ENCODE peak calls at places on chromosomes 6 and 20, in six cellular contexts. X is ovary; Y is fibroblast of mammary gland; B is endothelial cell; N is CD8-positive, alpha-beta T cell; H is nephron progenitor cell. C is an unnamed sample.

GRCh38 chr6:33590531-33591198 is 10.6 kb upstream of the BAK1 start:
- DNase-seq in X (peak), Y (peak), B (no peak), N (no peak), H (no peak), C (no peak)

GRCh38 chr6:162538643-162539064 is 188.9 kb downstream of the PRKN start:
- DNase-seq in X (no peak), Y (no peak), B (no peak), N (no peak), H (no peak), C (no peak)

GRCh38 chr6:11788043-11788442 is 9.4 kb upstream of the ADTRP start:
- DNase-seq in X (no peak), Y (no peak), B (no peak), N (no peak), H (no peak), C (no peak)

GRCh38 chr6:112800439-112800838 is 453.3 kb downstream of the RFPL4B start:
- DNase-seq in X (no peak), Y (no peak), B (no peak), N (no peak), H (no peak), C (no peak)

GRCh38 chr6:7254980-7255825 is 57.8 kb downstream of the SSR1 start:
- DNase-seq in X (no peak), Y (no peak), B (no peak), N (no peak), H (no peak), C (no peak)

GRCh38 chr20:25233016-25233772 is 14.7 kb upstream of the PYGB start:
- DNase-seq in X (peak), Y (peak), B (no peak), N (no peak), H (no peak), C (no peak)

GRCh38 chr6:106622412-106622811 is 6.9 kb downstream of the RTN4IP1 start:
- DNase-seq in X (no peak), Y (no peak), B (no peak), N (no peak), H (no peak), C (no peak)

GRCh38 chr6:18004256-18004985 is 17.0 kb upstream of the KIF13A start:
- DNase-seq in X (no peak), Y (peak), B (no peak), N (no peak), H (no peak), C (no peak)

GRCh38 chr6:119395192-119395591 is 45.6 kb upstream of the MAN1A1 start:
- DNase-seq in X (no peak), Y (no peak), B (no peak), N (no peak), H (no peak), C (no peak)

GRCh38 chr6:145891565-145891964 is 72.6 kb downstream of the SHPRH start:
- DNase-seq in X (no peak), Y (peak), B (no peak), N (no peak), H (no peak), C (no peak)

GRCh38 chr6:4693566-4693965 is 82.6 kb upstream of the CDYL start:
- DNase-seq in X (no peak), Y (no peak), B (no peak), N (no peak), H (no peak), C (no peak)
- TF ChIP-seq CTCF in X (no peak), Y (no peak), B (no peak), N (no peak), H (no peak), C (no peak)

GRCh38 chr6:36914227-36914794 is 28.6 kb downstream of the C6orf89 start:
- DNase-seq in X (no peak), Y (peak), B (peak), N (no peak), H (peak), C (no peak)
- TF ChIP-seq CTCF in X (no peak), Y (peak), B (peak), N (no peak), H (no peak), C (no peak)

GRCh38 chr6:42569102-42570028 is 5.5 kb downstream of the UBR2 start:
- DNase-seq in X (no peak), Y (peak), B (no peak), N (no peak), H (no peak), C (no peak)
- TF ChIP-seq CTCF in X (no peak), Y (no peak), B (no peak), N (no peak), H (no peak), C (no peak)

DNA sequence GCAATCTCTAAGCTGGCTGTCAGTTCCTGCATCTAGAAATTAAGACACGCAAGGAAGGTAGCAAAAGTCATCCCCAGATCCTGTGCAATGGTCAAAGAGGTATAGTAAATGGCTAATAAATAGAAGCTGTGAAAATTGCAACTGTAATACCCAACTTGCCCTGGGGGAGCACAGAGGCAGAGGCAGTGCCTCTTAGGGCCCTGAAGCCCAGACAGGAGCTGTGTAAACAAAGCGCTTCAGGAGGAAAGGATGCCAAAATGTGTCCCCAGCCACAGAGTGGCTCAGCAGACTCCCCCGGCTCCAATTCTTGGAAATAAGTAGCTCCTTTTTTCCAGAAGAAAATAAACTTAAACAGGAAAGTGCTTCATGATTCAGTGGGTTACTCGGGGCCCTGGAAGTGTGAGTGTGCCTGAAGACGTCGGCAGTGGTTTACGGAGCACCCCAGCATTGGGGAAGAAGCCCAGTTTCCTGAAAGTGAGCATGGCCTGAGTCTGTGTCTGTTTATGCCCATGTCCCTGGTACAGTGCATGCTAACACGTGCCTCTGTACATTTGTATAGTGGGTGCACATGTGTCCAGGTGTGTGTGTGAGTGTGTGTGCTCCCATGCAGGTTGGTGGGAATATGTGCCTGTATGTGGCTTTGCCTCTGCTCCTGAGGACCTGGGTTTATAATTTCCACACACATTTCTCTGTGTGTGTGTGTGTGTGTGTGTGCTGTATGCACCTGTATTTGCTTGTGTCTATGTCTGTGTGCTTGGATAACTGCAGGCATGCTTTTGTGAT is 246.7 kb downstream of the MAFB start:
- DNase-seq in X (no peak), Y (peak), B (no peak), N (no peak), H (no peak), C (no peak)
- TF ChIP-seq CTCF in X (no peak), Y (peak), B (peak), N (no peak), H (peak), C (no peak)

DNA sequence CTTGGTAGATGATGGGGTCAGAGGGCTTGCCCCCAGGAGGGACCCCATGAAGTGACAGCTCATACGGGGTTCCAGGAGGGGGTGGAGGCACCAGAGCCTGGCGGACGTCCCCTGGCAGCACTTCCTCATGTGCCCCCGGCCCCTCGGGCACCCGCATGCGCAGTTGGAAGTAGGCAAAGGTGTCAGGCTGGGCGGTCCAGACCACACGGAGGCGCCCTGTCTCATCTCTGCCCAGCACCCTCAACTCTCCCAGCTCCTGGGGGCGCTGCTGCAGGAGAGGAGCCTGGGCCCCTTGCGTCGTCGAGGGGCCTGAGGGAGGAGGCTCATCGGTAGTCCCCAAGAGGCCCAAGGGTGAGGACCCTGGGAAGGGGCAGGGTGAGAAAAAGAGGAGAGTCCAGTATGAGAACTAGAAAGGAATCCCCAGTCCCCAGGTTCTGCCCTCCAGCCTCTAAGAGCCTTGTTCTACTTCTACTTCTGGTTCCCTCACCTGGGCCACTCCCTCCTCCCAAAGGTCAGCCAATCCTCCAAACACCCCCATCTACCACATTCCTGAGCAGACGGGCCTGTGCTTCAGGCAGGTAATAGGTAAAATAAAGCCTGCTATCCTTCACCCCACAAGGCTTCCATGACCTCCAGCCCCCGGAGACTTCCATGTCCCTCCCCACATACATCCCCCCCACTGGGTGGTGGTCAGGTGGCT is 23.2 kb downstream of the TNXB start:
- DNase-seq in X (no peak), Y (no peak), B (no peak), N (no peak), H (no peak), C (peak)
- TF ChIP-seq CTCF in X (no peak), Y (no peak), B (no peak), N (no peak), H (no peak), C (no peak)

DNA sequence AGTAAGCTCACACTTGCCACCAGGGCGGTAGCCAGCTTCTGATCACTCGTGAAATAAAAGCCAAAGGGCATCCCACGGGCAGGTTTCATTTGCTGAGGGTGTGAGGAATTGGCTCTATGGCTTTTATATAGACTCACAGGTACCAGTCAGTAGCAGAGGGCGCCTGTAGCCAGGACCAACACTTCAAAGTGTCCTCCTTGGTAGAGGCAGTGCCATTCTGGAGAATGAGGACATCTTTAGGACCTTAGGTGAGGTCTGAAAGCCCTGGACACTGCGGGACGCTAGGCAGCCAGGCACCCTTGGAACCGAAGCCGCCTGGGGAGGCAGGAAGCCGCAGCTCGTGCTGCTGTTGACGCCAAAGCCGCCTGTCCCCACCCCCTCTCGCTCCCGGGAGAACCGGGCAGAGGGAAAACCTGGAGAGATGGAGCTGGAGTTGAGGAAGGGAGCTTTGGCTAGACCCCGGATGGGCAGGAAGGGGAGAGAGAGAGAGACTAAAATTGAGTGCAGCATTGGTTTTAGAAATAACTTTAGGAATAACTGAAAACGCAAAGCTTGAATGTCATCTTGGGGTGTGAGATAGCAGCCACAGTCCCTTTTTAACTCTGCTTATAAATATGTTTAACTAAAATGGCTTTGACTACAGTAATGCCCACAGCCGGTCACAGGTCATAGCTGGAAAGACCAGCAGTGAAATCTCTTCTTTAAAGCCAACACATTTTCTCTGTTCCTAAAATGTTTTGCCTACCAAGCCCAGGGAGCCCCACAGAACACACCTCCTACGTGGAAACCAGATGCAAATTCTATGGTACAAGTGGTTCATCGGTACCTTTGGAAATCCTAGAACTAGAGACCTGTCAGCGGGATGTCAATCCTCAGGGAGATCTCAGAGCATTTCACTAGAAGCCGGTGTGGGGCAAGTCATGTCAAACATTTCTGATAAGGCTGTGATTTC is 128.5 kb upstream of the CDYL start:
- DNase-seq in X (peak), Y (peak), B (peak), N (no peak), H (peak), C (no peak)
- TF ChIP-seq CTCF in X (no peak), Y (no peak), B (no peak), N (no peak), H (no peak), C (no peak)

DNA sequence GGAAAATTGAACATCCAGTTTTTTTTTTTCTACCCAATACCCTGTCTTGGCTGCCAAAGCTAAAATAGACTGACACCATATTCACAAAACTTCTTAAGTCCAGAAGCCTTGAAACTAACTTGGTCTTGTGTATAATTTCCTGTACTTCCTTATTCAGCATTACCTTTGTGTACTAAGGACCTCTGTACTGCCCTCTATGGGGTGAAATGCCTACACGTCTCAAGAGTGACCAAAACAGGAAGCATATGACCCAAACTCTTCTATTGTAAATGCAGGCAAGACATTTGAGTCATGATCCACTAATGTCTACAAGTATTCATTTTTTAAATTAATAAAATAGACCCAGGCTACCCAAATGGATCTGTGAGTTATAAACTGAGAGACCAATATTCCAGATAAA is 50.4 kb downstream of the HMGCLL1 start:
- DNase-seq in X (no peak), Y (peak), B (peak), N (no peak), H (no peak), C (peak)
- TF ChIP-seq CTCF in X (no peak), Y (peak), B (peak), N (no peak), H (peak), C (no peak)

GRCh38 chr6:31083742-31084354 is 28.5 kb downstream of the C6orf15 start:
- DNase-seq in X (no peak), Y (peak), B (peak), N (peak), H (peak), C (peak)
- TF ChIP-seq CTCF in X (no peak), Y (peak), B (peak), N (no peak), H (peak), C (peak)

GRCh38 chr20:45080867-45081616 is 19.9 kb downstream of the KCNS1 start:
- DNase-seq in X (no peak), Y (no peak), B (peak), N (no peak), H (no peak), C (no peak)
- TF ChIP-seq CTCF in X (no peak), Y (peak), B (peak), N (peak), H (peak), C (no peak)

GRCh38 chr6:37705239-37706051 is 7.8 kb upstream of the MDGA1 start:
- DNase-seq in X (peak), Y (peak), B (peak), N (peak), H (peak), C (peak)
- TF ChIP-seq CTCF in X (peak), Y (peak), B (peak), N (peak), H (peak), C (peak)

C was measured in GM13976.